ENCODE peak calls at places on chromosomes 7 and 10, in seven cellular contexts. U is activated CD4-positive, alpha-beta T cell treated with anti-CD3 and anti-CD28 coated beads for 48 hours; K is NCI-H1417; E is stimulated activated CD8-positive, alpha-beta memory T cell treated with anti-CD3 and anti-CD28 coated beads, Interleukin-15, amount 100 ng/mL, for 4 hours; B is activated T-cell treated with anti-CD3 and anti-CD28 coated beads for 1 hour; L is AG04450; S is NCI-H187. G is an unnamed sample.

GRCh38 chr7:129784783-129785456 is 167.8 kb downstream of the UBE2H start:
- DNase-seq in U (peak; percentile 13), K (no peak), E (no peak), B (no peak), L (no peak), S (no peak), G (no peak)

GRCh38 chr7:34844936-34845665 is 187.1 kb downstream of the NPSR1 start:
- DNase-seq in U (no peak), K (no peak), E (no peak), B (no peak), L (no peak), S (no peak), G (no peak)

GRCh38 chr10:74514322-74514721 is 312.1 kb upstream of the KAT6B start:
- DNase-seq in U (no peak), K (no peak), E (no peak), B (no peak), L (no peak), S (no peak), G (no peak)

GRCh38 chr10:63562857-63563256 is 41.7 kb downstream of the REEP3 start:
- DNase-seq in U (no peak), K (no peak), E (no peak), B (no peak), L (no peak), S (no peak), G (no peak)

GRCh38 chr10:88074971-88075370 is 211.5 kb downstream of the PTEN start:
- DNase-seq in U (no peak), K (no peak), E (no peak), B (no peak), L (no peak), S (no peak), G (no peak)

GRCh38 chr7:102275123-102275703 is 11.5 kb upstream of the SH2B2 start:
- DNase-seq in U (no peak), K (no peak), E (no peak), B (no peak), L (no peak), S (no peak), G (no peak)

GRCh38 chr10:129231821-129232220 is 235.2 kb upstream of the MGMT start:
- DNase-seq in U (no peak), K (no peak), E (no peak), B (no peak), L (no peak), S (no peak), G (no peak)

GRCh38 chr7:98000356-98000755 is 10.4 kb upstream of the OCM2 start:
- DNase-seq in U (no peak), K (no peak), E (no peak), B (no peak), L (no peak), S (no peak), G (no peak)

GRCh38 chr10:62087341-62087740 is 181.3 kb downstream of the RTKN2 start:
- DNase-seq in U (no peak), K (no peak), E (no peak), B (no peak), L (no peak), S (no peak), G (peak; percentile 43)

GRCh38 chr7:105480931-105481330 is 41.1 kb downstream of the PUS7 start:
- DNase-seq in U (no peak), K (no peak), E (no peak), B (no peak), L (no peak), S (no peak), G (peak; percentile 10)

GRCh38 chr10:72292223-72292691 is 18.5 kb downstream of the DDIT4 start:
- DNase-seq in U (peak; percentile 79), K (no peak), E (no peak), B (no peak), L (no peak), S (no peak), G (peak; percentile 32)

GRCh38 chr10:88039496-88040200 is 176.2 kb downstream of the PTEN start:
- DNase-seq in U (no peak), K (no peak), E (no peak), B (no peak), L (no peak), S (no peak), G (peak; percentile 37)

GRCh38 chr7:18177815-18178660 is 150.4 kb upstream of the PRPS1L1 start:
- DNase-seq in U (peak; percentile 12), K (no peak), E (no peak), B (no peak), L (no peak), S (no peak), G (no peak)

GRCh38 chr7:130921391-130922180 is 187.6 kb upstream of the KLF14 start:
- DNase-seq in U (no peak), K (no peak), E (no peak), B (no peak), L (peak; percentile 80), S (no peak), G (peak; percentile 80)

GRCh38 chr10:120492366-120492765 is 35.3 kb downstream of the PLPP4 start:
- DNase-seq in U (no peak), K (no peak), E (no peak), B (no peak), L (no peak), S (no peak), G (no peak)

GRCh38 chr10:132257271-132257670 is 50.5 kb downstream of the STK32C start:
- DNase-seq in U (peak; percentile 62), K (no peak), E (peak; percentile 11), B (no peak), L (no peak), S (no peak), G (peak; percentile 89)

GRCh38 chr10:62038609-62039190 is 137.2 kb downstream of the ARID5B start:
- DNase-seq in U (peak; percentile 83), K (peak; percentile 60), E (peak; percentile 46), B (peak; percentile 61), L (no peak), S (no peak), G (peak; percentile 88)